ENCODE peak calls at places on chromosome 10, in eight cellular contexts. D is psoas muscle; S is activated T-cell treated with anti-CD3 and anti-CD28 coated beads, Interleukin-2, amount 50 U/mL, for 72 hours; U is brain microvascular endothelial cell; Z is iris pigment epithelial cell; O is HuH-7.5; W is germinal center; E is ovary. B is an unnamed sample.

GRCh38 chr10:103493362-103493871 is at the start of gene NEURL1:
- DNase-seq in D (peak), S (peak), U (no peak), Z (no peak), O (peak), W (peak), E (peak), B (peak)

GRCh38 chr10:110305767-110306451 is 1.2 kb upstream of the SMNDC1 start:
- DNase-seq in D (no peak), S (peak), U (peak), Z (peak), O (peak), W (peak), E (peak), B (peak)

GRCh38 chr10:8116926-8117493 is 62.5 kb downstream of the GATA3 start:
- DNase-seq in D (no peak), S (no peak), U (no peak), Z (no peak), O (no peak), W (no peak), E (no peak), B (no peak)

GRCh38 chr10:45180507-45180906 is 134.9 kb downstream of the OR13A1 start:
- DNase-seq in D (no peak), S (no peak), U (no peak), Z (no peak), O (no peak), W (no peak), E (no peak), B (no peak)

GRCh38 chr10:132458595-132459251 is 61.7 kb downstream of the PWWP2B start:
- DNase-seq in D (peak), S (peak), U (no peak), Z (no peak), O (peak), W (peak), E (peak), B (peak)

GRCh38 chr10:116212756-116213155 is 60.2 kb downstream of the GFRA1 start:
- DNase-seq in D (no peak), S (no peak), U (no peak), Z (peak), O (no peak), W (no peak), E (no peak), B (no peak)

GRCh38 chr10:125479059-125479458 is 203.9 kb downstream of the TEX36 start:
- DNase-seq in D (no peak), S (no peak), U (peak), Z (peak), O (no peak), W (no peak), E (no peak), B (no peak)

GRCh38 chr10:43891241-43891640 is 242.6 kb upstream of the ZNF32 start:
- DNase-seq in D (no peak), S (no peak), U (no peak), Z (no peak), O (no peak), W (no peak), E (no peak), B (no peak)

GRCh38 chr10:73628405-73628804 is 12.9 kb downstream of the MYOZ1 start:
- DNase-seq in D (no peak), S (no peak), U (no peak), Z (no peak), O (no peak), W (no peak), E (no peak), B (no peak)

GRCh38 chr10:132564690-132565089 is 27.1 kb downstream of the INPP5A start:
- DNase-seq in D (no peak), S (no peak), U (no peak), Z (no peak), O (no peak), W (no peak), E (no peak), B (no peak)

GRCh38 chr10:6701289-6701688 is 121.2 kb upstream of the PRKCQ start:
- DNase-seq in D (no peak), S (peak), U (no peak), Z (no peak), O (no peak), W (no peak), E (no peak), B (peak)